ENCODE peak calls at places on chromosomes 6 and 20, in five cellular contexts. H is colonic mucosa, Y is neural progenitor cell, C is HepG2, B is PC-3. K is an unnamed sample.

GRCh38 chr6:110958332-110959192 is at the start of gene GTF3C6:
- DNase-seq in H (peak; percentile 92), Y (peak; percentile 96), C (peak; percentile 82), B (peak; percentile 76), K (peak; percentile 97)

GRCh38 chr6:45376310-45377040 is 1.3 kb downstream of the SUPT3H start:
- DNase-seq in H (no peak), Y (peak; percentile 29), C (no peak), B (no peak), K (peak; percentile 54)

GRCh38 chr6:114634016-114634415 is 291.2 kb upstream of the HS3ST5 start:
- DNase-seq in H (no peak), Y (no peak), C (no peak), B (peak; percentile 29), K (no peak)

GRCh38 chr6:119566546-119567263 is 217.1 kb upstream of the MAN1A1 start:
- DNase-seq in H (no peak), Y (no peak), C (no peak), B (no peak), K (no peak)

GRCh38 chr6:133435065-133435728 is 194.0 kb downstream of the EYA4 start:
- DNase-seq in H (no peak), Y (no peak), C (no peak), B (no peak), K (no peak)

GRCh38 chr6:36224918-36225461 is 28.4 kb downstream of the BRPF3 start:
- DNase-seq in H (no peak), Y (no peak), C (no peak), B (peak; percentile 25), K (no peak)

GRCh38 chr6:32970413-32971244 is 2.2 kb downstream of the BRD2 start:
- DNase-seq in H (peak; percentile 92), Y (peak; percentile 90), C (peak; percentile 77), B (peak; percentile 84), K (peak; percentile 93)

GRCh38 chr6:20705741-20706140 is 171.5 kb downstream of the CDKAL1 start:
- DNase-seq in H (no peak), Y (no peak), C (peak; percentile 37), B (no peak), K (no peak)

GRCh38 chr6:124669713-124670480 is 292.3 kb upstream of the RNF217 start:
- DNase-seq in H (no peak), Y (no peak), C (no peak), B (no peak), K (no peak)

GRCh38 chr6:135852775-135853174 is 1.3 kb downstream of the PDE7B start:
- DNase-seq in H (no peak), Y (no peak), C (no peak), B (no peak), K (no peak)

GRCh38 chr20:2140561-2140960 is 38.9 kb downstream of the STK35 start:
- DNase-seq in H (peak; percentile 25), Y (no peak), C (no peak), B (no peak), K (peak; percentile 37)

GRCh38 chr20:47210470-47210869 is 146.0 kb downstream of the ZMYND8 start:
- DNase-seq in H (no peak), Y (no peak), C (no peak), B (no peak), K (no peak)

GRCh38 chr6:109961666-109962065 is 16.4 kb upstream of the GPR6 start:
- DNase-seq in H (no peak), Y (no peak), C (no peak), B (peak; percentile 79), K (peak; percentile 20)

GRCh38 chr6:140043357-140043756 is 668.9 kb upstream of the CITED2 start:
- DNase-seq in H (no peak), Y (no peak), C (no peak), B (peak; percentile 92), K (peak; percentile 61)

GRCh38 chr6:170035896-170036295 is 255.0 kb downstream of the DLL1 start:
- DNase-seq in H (no peak), Y (no peak), C (no peak), B (no peak), K (no peak)

GRCh38 chr20:37288091-37288490 is 1.4 kb upstream of the MANBAL start:
- DNase-seq in H (no peak), Y (no peak), C (no peak), B (no peak), K (no peak)

GRCh38 chr20:59008715-59009336 is 1.8 kb upstream of the CTSZ start:
- DNase-seq in H (no peak), Y (no peak), C (no peak), B (no peak), K (no peak)

GRCh38 chr20:63047267-63047666 is 40.5 kb upstream of the BHLHE23 start:
- DNase-seq in H (no peak), Y (no peak), C (no peak), B (no peak), K (no peak)

GRCh38 chr20:43558412-43559146 is at the start of gene SGK2:
- DNase-seq in H (peak; percentile 91), Y (no peak), C (peak; percentile 96), B (peak; percentile 76), K (peak; percentile 70)

GRCh38 chr6:168815229-168815628 is 374.2 kb downstream of the SMOC2 start:
- DNase-seq in H (no peak), Y (peak; percentile 16), C (no peak), B (no peak), K (no peak)

GRCh38 chr6:84762220-84762940 is 2.0 kb downstream of the TBX18 start:
- DNase-seq in H (no peak), Y (peak; percentile 49), C (no peak), B (no peak), K (peak; percentile 44)

GRCh38 chr6:29557320-29557719 is 2.2 kb downstream of the UBD start:
- DNase-seq in H (no peak), Y (no peak), C (no peak), B (no peak), K (no peak)

GRCh38 chr6:157481865-157482249 is 100.9 kb downstream of the ZDHHC14 start:
- DNase-seq in H (no peak), Y (no peak), C (no peak), B (no peak), K (no peak)

GRCh38 chr6:122445274-122445673 is 26.3 kb downstream of the SERINC1 start:
- DNase-seq in H (no peak), Y (no peak), C (no peak), B (no peak), K (no peak)

GRCh38 chr6:33716890-33717632 is 5.6 kb upstream of the UQCC2 start:
- DNase-seq in H (no peak), Y (no peak), C (peak; percentile 58), B (peak; percentile 19), K (no peak)

GRCh38 chr6:44800171-44800671 is 412.7 kb downstream of the CDC5L start:
- DNase-seq in H (no peak), Y (peak; percentile 23), C (peak; percentile 18), B (peak; percentile 27), K (peak; percentile 65)

GRCh38 chr6:34391023-34391485 is 1.4 kb downstream of the NUDT3 start:
- DNase-seq in H (peak; percentile 31), Y (no peak), C (peak; percentile 85), B (peak; percentile 51), K (peak; percentile 95)

GRCh38 chr6:43665376-43665775 is 20.5 kb downstream of the RSPH9 start:
- DNase-seq in H (no peak), Y (no peak), C (no peak), B (peak; percentile 75), K (no peak)

GRCh38 chr6:30955367-30956042 is 14.7 kb downstream of the MUCL3 start:
- DNase-seq in H (peak; percentile 63), Y (peak; percentile 86), C (no peak), B (peak; percentile 47), K (peak; percentile 59)
- H3K4me3 ChIP-seq in H (peak overlapping the region; percentile 34), Y (peak overlapping the region; percentile 46), C (no peak overlapping the region), B (peak overlapping the region; percentile 64), K (peak overlapping the region; percentile 61)

DNA sequence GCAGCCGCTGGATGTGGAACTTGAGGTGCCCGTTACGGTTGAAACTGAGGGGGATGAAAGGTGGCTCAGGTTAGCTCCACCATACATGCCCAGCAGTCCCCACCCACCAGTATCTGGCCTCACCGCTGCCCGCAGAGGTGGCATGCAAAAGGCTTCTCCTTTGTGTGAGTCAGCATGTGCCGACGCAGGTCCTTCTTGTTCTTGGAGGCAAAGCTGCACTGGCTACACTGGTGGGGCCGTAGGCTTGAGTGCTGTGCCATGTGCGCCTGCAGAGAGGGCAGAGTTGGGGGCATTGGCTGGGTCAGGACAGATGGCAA is 15.8 kb downstream of the PCIF1 start:
- DNase-seq in H (no peak), Y (no peak), C (no peak), B (no peak), K (no peak)
- H3K36me3 ChIP-seq in H (peaks cover 16% of the 10 kb centered on the region), Y (no peaks in the 10 kb centered on the region), C (peaks cover 39% of the 10 kb centered on the region), B (peaks cover 51% of the 10 kb centered on the region), K (peaks cover 81% of the 10 kb centered on the region)

GRCh38 chr20:50724112-50724724 is 7.2 kb upstream of the PARD6B start:
- DNase-seq in H (no peak), Y (no peak), C (no peak), B (no peak), K (no peak)

GRCh38 chr20:50726955-50727791 is 4.2 kb upstream of the PARD6B start:
- DNase-seq in H (no peak), Y (no peak), C (no peak), B (no peak), K (no peak)

GRCh38 chr20:50723672-50724071 is 7.7 kb upstream of the PARD6B start:
- DNase-seq in H (no peak), Y (no peak), C (no peak), B (no peak), K (no peak)

GRCh38 chr20:50724851-50725721 is 6.3 kb upstream of the PARD6B start:
- DNase-seq in H (peak; percentile 43), Y (peak; percentile 72), C (peak; percentile 54), B (peak; percentile 91), K (peak; percentile 96)

GRCh38 chr20:50725722-50726000 is 5.7 kb upstream of the PARD6B start:
- DNase-seq in H (no peak), Y (no peak), C (no peak), B (no peak), K (no peak)
- H3K9ac ChIP-seq in H (no peak overlapping the region), Y (no peak overlapping the region), C (no peak overlapping the region), B (no peak overlapping the region), K (peak overlapping the region; percentile 72)

GRCh38 chr6:113019176-113019575 is 672.0 kb downstream of the RFPL4B start:
- DNase-seq in H (no peak), Y (no peak), C (no peak), B (no peak), K (no peak)
- H3K4me3 ChIP-seq in H (no peak overlapping the region), Y (no peak overlapping the region), C (no peak overlapping the region), B (no peak overlapping the region), K (peak overlapping the region; percentile 58)

DNA sequence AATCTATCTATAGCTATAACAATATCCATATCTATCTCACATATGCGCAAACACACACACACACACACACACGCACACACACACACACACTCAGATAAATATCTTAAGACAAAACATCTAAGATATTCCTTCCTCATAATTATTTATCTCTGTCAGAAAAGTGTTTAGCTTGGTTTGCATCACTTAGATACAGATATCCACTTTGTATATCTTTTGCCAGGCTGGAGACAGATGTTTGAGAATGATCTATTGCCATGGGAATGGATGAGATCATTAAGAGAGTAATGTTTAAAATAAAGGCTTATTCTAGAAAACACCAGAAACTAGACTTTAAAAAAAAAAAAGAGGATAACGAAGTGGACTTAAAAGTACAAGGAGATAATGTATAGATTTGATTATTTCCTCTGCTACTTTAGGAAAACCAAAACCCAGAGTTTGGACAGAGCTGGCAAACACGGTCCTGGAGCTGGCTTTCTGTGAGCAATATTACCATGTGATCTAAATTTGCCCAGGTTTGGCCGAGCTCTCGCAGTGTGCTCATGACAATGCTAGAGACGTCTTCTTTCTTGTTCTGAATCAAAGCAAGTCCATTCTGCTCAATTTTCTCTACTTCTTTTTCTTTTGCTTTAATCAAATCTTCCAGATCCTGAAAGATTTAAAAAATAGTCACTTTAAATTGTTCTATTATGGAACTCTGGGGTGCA is 411.8 kb downstream of the SYNE1 start:
- DNase-seq in H (no peak), Y (no peak), C (no peak), B (no peak), K (peak; percentile 11)
- H3K36me3 ChIP-seq in H (peaks cover 5% of the 10 kb centered on the region), Y (no peaks in the 10 kb centered on the region), C (no peaks in the 10 kb centered on the region), B (peaks cover 19% of the 10 kb centered on the region), K (peaks cover 80% of the 10 kb centered on the region)

K was measured in adipocyte.